ENCODE peak calls at places on chromosomes 4 and X, in five cellular contexts. One of them, this sample, is unnamed.
A peak's percentile ranks its signal among the peaks of the same experiment; 100 is the strongest.

GRCh38 chr4:19039816-19040215 is 1018.3 kb upstream of the LCORL start:
- DNase-seq in iris pigment epithelial cell: no peak
- DNase-seq in tibial artery: no peak
- DNase-seq in aorta: no peak
- DNase-seq in endothelial cell: no peak
- DNase-seq in this sample: no peak

GRCh38 chr4:5033266-5033945 is 14.1 kb upstream of the CYTL1 start:
- DNase-seq in aorta: no peak
- DNase-seq in iris pigment epithelial cell: no peak
- DNase-seq in tibial artery: peak; percentile 49
- DNase-seq in endothelial cell: no peak
- DNase-seq in this sample: no peak

GRCh38 chrX:97490656-97491055 is 606.9 kb downstream of the RPA4 start:
- DNase-seq in tibial artery: no peak
- DNase-seq in endothelial cell: no peak
- DNase-seq in aorta: no peak
- DNase-seq in iris pigment epithelial cell: no peak
- DNase-seq in this sample: no peak

GRCh38 chr4:146522862-146523205 is 1.1 kb upstream of the SLC10A7 start:
- DNase-seq in tibial artery: no peak
- DNase-seq in aorta: no peak
- DNase-seq in endothelial cell: no peak
- DNase-seq in iris pigment epithelial cell: peak; percentile 8
- DNase-seq in this sample: no peak

GRCh38 chr4:80335554-80336358 is at the start of gene CFAP299:
- DNase-seq in endothelial cell: peak; percentile 86
- DNase-seq in tibial artery: peak; percentile 65
- DNase-seq in aorta: peak; percentile 88
- DNase-seq in iris pigment epithelial cell: peak; percentile 87
- DNase-seq in this sample: peak; percentile 88

GRCh38 chr4:1300466-1301455 is 11.1 kb downstream of the MAEA start:
- DNase-seq in tibial artery: peak; percentile 54
- DNase-seq in endothelial cell: no peak
- DNase-seq in aorta: peak; percentile 60
- DNase-seq in iris pigment epithelial cell: peak; percentile 95
- DNase-seq in this sample: no peak

GRCh38 chrX:70313503-70313902 is 23.6 kb downstream of the KIF4A start:
- DNase-seq in iris pigment epithelial cell: peak; percentile 67
- DNase-seq in aorta: no peak
- DNase-seq in endothelial cell: no peak
- DNase-seq in tibial artery: no peak
- DNase-seq in this sample: no peak

GRCh38 chr4:184174571-184175488 is 42.8 kb downstream of the ENPP6 start:
- DNase-seq in aorta: no peak
- DNase-seq in endothelial cell: no peak
- DNase-seq in tibial artery: no peak
- DNase-seq in iris pigment epithelial cell: no peak
- DNase-seq in this sample: no peak

GRCh38 chr4:158729716-158730559 is 6.7 kb upstream of the PPID start:
- DNase-seq in iris pigment epithelial cell: peak; percentile 71
- DNase-seq in endothelial cell: peak; percentile 66
- DNase-seq in tibial artery: peak; percentile 58
- DNase-seq in aorta: peak; percentile 77
- DNase-seq in this sample: peak; percentile 77

GRCh38 chrX:130878350-130879341 is 24.4 kb downstream of the ENOX2 start:
- DNase-seq in aorta: no peak
- DNase-seq in iris pigment epithelial cell: peak; percentile 87
- DNase-seq in tibial artery: peak; percentile 39
- DNase-seq in endothelial cell: no peak
- DNase-seq in this sample: no peak

GRCh38 chr4:168577624-168578023 is 80.8 kb downstream of the PALLD start:
- DNase-seq in iris pigment epithelial cell: no peak
- DNase-seq in aorta: no peak
- DNase-seq in tibial artery: no peak
- DNase-seq in endothelial cell: no peak
- DNase-seq in this sample: no peak

GRCh38 chrX:24371391-24371972 is 11.0 kb downstream of the SUPT20HL1 start:
- DNase-seq in tibial artery: peak; percentile 62
- DNase-seq in aorta: no peak
- DNase-seq in endothelial cell: peak; percentile 60
- DNase-seq in iris pigment epithelial cell: peak; percentile 59
- DNase-seq in this sample: peak; percentile 74

GRCh38 chrX:102345916-102346315 is 93.9 kb downstream of the NXF2B start:
- DNase-seq in endothelial cell: peak; percentile 69
- DNase-seq in tibial artery: peak; percentile 75
- DNase-seq in aorta: peak; percentile 84
- DNase-seq in iris pigment epithelial cell: peak; percentile 40
- DNase-seq in this sample: peak; percentile 85

GRCh38 chr4:2800691-2801596 is 8.1 kb downstream of the SH3BP2 start:
- DNase-seq in tibial artery: peak; percentile 79
- DNase-seq in aorta: peak; percentile 84
- DNase-seq in iris pigment epithelial cell: no peak
- DNase-seq in endothelial cell: peak; percentile 66
- DNase-seq in this sample: peak; percentile 90

GRCh38 chrX:6095469-6095868 is 133.2 kb downstream of the NLGN4X start:
- DNase-seq in aorta: no peak
- DNase-seq in iris pigment epithelial cell: no peak
- DNase-seq in tibial artery: no peak
- DNase-seq in endothelial cell: no peak
- DNase-seq in this sample: no peak

GRCh38 chrX:33252306-33252825 is 41.0 kb upstream of the DMD start:
- DNase-seq in tibial artery: no peak
- DNase-seq in iris pigment epithelial cell: peak; percentile 23
- DNase-seq in endothelial cell: no peak
- DNase-seq in aorta: no peak
- DNase-seq in this sample: no peak

GRCh38 chrX:110218591-110218990 is 99.3 kb downstream of the AMMECR1 start:
- DNase-seq in aorta: no peak
- DNase-seq in tibial artery: no peak
- DNase-seq in endothelial cell: no peak
- DNase-seq in iris pigment epithelial cell: peak; percentile 81
- DNase-seq in this sample: no peak

GRCh38 chr4:3767569-3768288 is 1.5 kb downstream of the ADRA2C start:
- DNase-seq in iris pigment epithelial cell: peak; percentile 24
- DNase-seq in aorta: no peak
- DNase-seq in tibial artery: no peak
- DNase-seq in endothelial cell: peak; percentile 53
- DNase-seq in this sample: no peak

GRCh38 chr4:36709986-36710385 is 428.6 kb downstream of the DTHD1 start:
- DNase-seq in endothelial cell: no peak
- DNase-seq in tibial artery: no peak
- DNase-seq in iris pigment epithelial cell: no peak
- DNase-seq in aorta: no peak
- DNase-seq in this sample: no peak

GRCh38 chrX:41481264-41482109 is 34.3 kb downstream of the NYX start:
- DNase-seq in iris pigment epithelial cell: no peak
- DNase-seq in endothelial cell: peak; percentile 15
- DNase-seq in aorta: no peak
- DNase-seq in tibial artery: no peak
- DNase-seq in this sample: no peak

GRCh38 chr4:74682567-74683359 is 111.6 kb downstream of the BTC start:
- DNase-seq in iris pigment epithelial cell: peak; percentile 95
- DNase-seq in aorta: no peak
- DNase-seq in tibial artery: no peak
- DNase-seq in endothelial cell: no peak
- DNase-seq in this sample: no peak

GRCh38 chr4:132065940-132066495 is 1083.1 kb upstream of the PCDH10 start:
- DNase-seq in tibial artery: no peak
- DNase-seq in endothelial cell: no peak
- DNase-seq in iris pigment epithelial cell: peak; percentile 23
- DNase-seq in aorta: no peak
- DNase-seq in this sample: no peak

GRCh38 chr4:4461850-4462249 is 74.9 kb downstream of the NSG1 start:
- DNase-seq in endothelial cell: no peak
- DNase-seq in iris pigment epithelial cell: no peak
- DNase-seq in tibial artery: no peak
- DNase-seq in aorta: no peak
- DNase-seq in this sample: no peak

GRCh38 chr4:151806511-151806927 is 45.7 kb upstream of the GATB start:
- DNase-seq in endothelial cell: no peak
- DNase-seq in tibial artery: no peak
- DNase-seq in aorta: no peak
- DNase-seq in iris pigment epithelial cell: peak; percentile 78
- DNase-seq in this sample: no peak

GRCh38 chr4:73729534-73730165 is 10.7 kb upstream of the CXCL8 start:
- DNase-seq in endothelial cell: peak; percentile 42
- DNase-seq in aorta: no peak
- DNase-seq in iris pigment epithelial cell: peak; percentile 96
- DNase-seq in tibial artery: peak; percentile 84
- DNase-seq in this sample: peak; percentile 79

GRCh38 chrX:101206471-101206870 is 13.1 kb upstream of the DRP2 start:
- DNase-seq in tibial artery: no peak
- DNase-seq in aorta: no peak
- DNase-seq in endothelial cell: no peak
- DNase-seq in iris pigment epithelial cell: peak; percentile 58
- DNase-seq in this sample: no peak

GRCh38 chr4:30802622-30803323 is 82.6 kb downstream of the PCDH7 start:
- DNase-seq in endothelial cell: no peak
- DNase-seq in aorta: no peak
- DNase-seq in tibial artery: no peak
- DNase-seq in iris pigment epithelial cell: peak; percentile 50
- DNase-seq in this sample: no peak

GRCh38 chr4:138113819-138114415 is 128.2 kb downstream of the SLC7A11 start:
- DNase-seq in tibial artery: no peak
- DNase-seq in endothelial cell: no peak
- DNase-seq in iris pigment epithelial cell: peak; percentile 78
- DNase-seq in aorta: no peak
- DNase-seq in this sample: no peak

GRCh38 chrX:83510466-83511181 is 2.5 kb downstream of the POU3F4 start:
- DNase-seq in aorta: peak; percentile 55
- DNase-seq in tibial artery: no peak
- DNase-seq in endothelial cell: no peak
- DNase-seq in iris pigment epithelial cell: no peak
- DNase-seq in this sample: no peak

GRCh38 chr4:69936566-69936965 is 5.7 kb downstream of the CSN1S1 start:
- DNase-seq in tibial artery: no peak
- DNase-seq in aorta: no peak
- DNase-seq in endothelial cell: no peak
- DNase-seq in iris pigment epithelial cell: peak; percentile 78
- DNase-seq in this sample: no peak

GRCh38 chr4:26809811-26810210 is 50.8 kb upstream of the STIM2 start:
- DNase-seq in endothelial cell: no peak
- DNase-seq in iris pigment epithelial cell: no peak
- DNase-seq in aorta: no peak
- DNase-seq in tibial artery: no peak
- DNase-seq in this sample: no peak

GRCh38 chr4:17418010-17418409 is 93.9 kb downstream of the QDPR start:
- DNase-seq in endothelial cell: no peak
- DNase-seq in iris pigment epithelial cell: no peak
- DNase-seq in aorta: no peak
- DNase-seq in tibial artery: no peak
- DNase-seq in this sample: no peak

GRCh38 chr4:4344915-4345527 is 41.9 kb upstream of the NSG1 start:
- DNase-seq in aorta: peak; percentile 26
- DNase-seq in iris pigment epithelial cell: no peak
- DNase-seq in tibial artery: no peak
- DNase-seq in endothelial cell: no peak
- DNase-seq in this sample: no peak

GRCh38 chrX:66635360-66635759 is 3.5 kb downstream of the EDA2R start:
- DNase-seq in aorta: no peak
- DNase-seq in endothelial cell: no peak
- DNase-seq in tibial artery: no peak
- DNase-seq in iris pigment epithelial cell: peak; percentile 81
- DNase-seq in this sample: no peak

GRCh38 chrX:19833034-19833677 is 54.2 kb downstream of the SH3KBP1 start:
- DNase-seq in iris pigment epithelial cell: no peak
- DNase-seq in aorta: no peak
- DNase-seq in tibial artery: no peak
- DNase-seq in endothelial cell: no peak
- DNase-seq in this sample: no peak

GRCh38 chr4:27050731-27051130 is 190.1 kb downstream of the STIM2 start:
- DNase-seq in aorta: no peak
- DNase-seq in tibial artery: no peak
- DNase-seq in iris pigment epithelial cell: no peak
- DNase-seq in endothelial cell: no peak
- DNase-seq in this sample: no peak

GRCh38 chrX:47579537-47579936 is 2.7 kb upstream of the TIMP1 start:
- DNase-seq in aorta: no peak
- DNase-seq in tibial artery: no peak
- DNase-seq in endothelial cell: no peak
- DNase-seq in iris pigment epithelial cell: peak; percentile 94
- DNase-seq in this sample: no peak

GRCh38 chr4:183201331-183201730 is 102.3 kb downstream of the WWC2 start:
- DNase-seq in tibial artery: no peak
- DNase-seq in aorta: no peak
- DNase-seq in endothelial cell: no peak
- DNase-seq in iris pigment epithelial cell: peak; percentile 85
- DNase-seq in this sample: no peak

GRCh38 chrX:465418-465817 is 78.7 kb upstream of the PPP2R3B start:
- DNase-seq in iris pigment epithelial cell: no peak
- DNase-seq in endothelial cell: no peak
- DNase-seq in aorta: peak; percentile 16
- DNase-seq in tibial artery: no peak
- DNase-seq in this sample: no peak

This sample was measured in sciatic nerve.